ENCODE peak calls at places on chromosomes 16 and 17, in eight cellular contexts. G is fibroblast of lung, B is heart left ventricle, K is adrenal gland, J is body of pancreas, H is ovary, O is OCI-LY7, N is prostate gland. E is an unnamed sample. For H3K4me1, the result is how much of the 10 kb centered on the place peaks cover.

GRCh38 chr17:40355123-40355803 is 9.3 kb downstream of the GJD3 start:
- DNase-seq in G (peak), B (peak), K (peak), J (peak), H (peak), O (peak), N (peak), E (peak)

GRCh38 chr17:3845361-3845753 is 689 bp downstream of the NCBP3 start:
- DNase-seq in G (peak), B (no peak), K (peak), J (peak), H (no peak), O (peak), N (no peak), E (no peak)

GRCh38 chr17:51647873-51648272 is 387.5 kb downstream of the UTP18 start:
- DNase-seq in G (no peak), B (no peak), K (no peak), J (no peak), H (no peak), O (no peak), N (no peak), E (no peak)

GRCh38 chr17:55783684-55784245 is 32.9 kb downstream of the PCTP start:
- DNase-seq in G (peak), B (peak), K (no peak), J (peak), H (peak), O (no peak), N (no peak), E (no peak)

GRCh38 chr16:14071576-14072271 is 605 bp downstream of the MRTFB start:
- DNase-seq in G (no peak), B (peak), K (peak), J (no peak), H (no peak), O (peak), N (peak), E (no peak)

GRCh38 chr16:75152635-75153034 is 4.3 kb downstream of the ZFP1 start:
- DNase-seq in G (no peak), B (no peak), K (no peak), J (no peak), H (no peak), O (no peak), N (no peak), E (no peak)

GRCh38 chr17:31390426-31390747 is 1.1 kb upstream of the RAB11FIP4 start:
- DNase-seq in G (no peak), B (no peak), K (no peak), J (no peak), H (no peak), O (no peak), N (no peak), E (no peak)

GRCh38 chr16:67441289-67441753 is 10.4 kb downstream of the HSD11B2 start:
- DNase-seq in G (no peak), B (peak), K (no peak), J (peak), H (no peak), O (no peak), N (peak), E (no peak)

GRCh38 chr17:67434061-67434525 is 57.0 kb downstream of the PITPNC1 start:
- DNase-seq in G (no peak), B (peak), K (peak), J (peak), H (no peak), O (no peak), N (no peak), E (no peak)

GRCh38 chr16:75096730-75097129 is 19.9 kb downstream of the LDHD start:
- DNase-seq in G (no peak), B (no peak), K (no peak), J (peak), H (no peak), O (no peak), N (peak), E (peak)

GRCh38 chr16:4402439-4403132 is 13.8 kb downstream of the CORO7 start:
- DNase-seq in G (peak), B (peak), K (peak), J (peak), H (peak), O (peak), N (peak), E (peak)

DNA sequence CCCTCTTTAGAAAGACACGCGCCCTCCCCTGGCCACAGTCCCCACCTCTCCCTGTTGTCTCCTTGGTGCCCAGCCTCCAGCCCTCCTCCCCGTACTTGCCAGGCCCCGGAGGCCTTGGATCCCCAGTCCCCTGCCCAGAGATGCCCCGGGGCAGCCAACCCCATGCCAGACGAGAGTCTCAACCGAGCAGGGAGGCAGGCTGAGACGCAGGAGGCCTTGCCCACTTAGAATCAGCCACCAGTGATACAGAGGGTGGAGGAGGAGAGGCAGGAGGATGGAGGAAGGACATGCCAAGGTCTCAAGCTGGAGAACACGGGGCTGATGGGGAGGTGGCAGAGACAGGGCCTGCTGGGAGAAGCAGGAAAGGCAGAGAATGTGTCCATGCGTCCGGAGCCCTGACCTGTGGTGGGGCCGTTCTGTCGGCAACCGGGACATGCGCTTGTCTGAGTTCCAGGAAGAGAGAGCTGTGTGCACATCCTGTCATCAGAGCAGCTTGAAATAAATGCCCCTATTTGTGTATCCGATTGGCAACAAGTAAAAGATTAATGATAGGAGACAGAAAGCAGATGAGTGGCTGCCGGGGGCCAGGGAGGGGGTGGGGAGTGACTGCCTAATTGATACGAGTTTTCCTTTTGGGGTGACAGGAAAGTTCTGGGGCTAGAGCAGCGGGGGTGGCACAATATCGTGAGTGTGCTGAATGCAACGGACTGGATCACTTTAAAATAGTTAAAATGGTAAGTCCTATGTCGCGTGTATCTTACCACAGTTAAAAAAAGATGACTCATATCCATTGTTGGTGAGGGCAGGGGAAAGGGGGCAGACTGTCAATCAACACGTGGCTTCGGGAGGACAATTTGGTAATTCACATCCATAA is 44.7 kb upstream of the MEAK7 start:
- DNase-seq in G (no peak), B (peak), K (peak), J (no peak), H (no peak), O (no peak), N (no peak), E (no peak)
- TF ChIP-seq CTCF in G (no peak), B (no peak), K (no peak), J (no peak), H (no peak), O (no peak), N (no peak), E (no peak)

GRCh38 chr17:63833741-63834373 is 6.4 kb upstream of the FTSJ3 start:
- DNase-seq in G (no peak), B (no peak), K (no peak), J (no peak), H (no peak), O (no peak), N (no peak), E (no peak)
- H3K4me1 ChIP-seq in G (under half), B (under half), K (under half), J (under half), H (under half), O (under half), N (under half), E (under half)

DNA sequence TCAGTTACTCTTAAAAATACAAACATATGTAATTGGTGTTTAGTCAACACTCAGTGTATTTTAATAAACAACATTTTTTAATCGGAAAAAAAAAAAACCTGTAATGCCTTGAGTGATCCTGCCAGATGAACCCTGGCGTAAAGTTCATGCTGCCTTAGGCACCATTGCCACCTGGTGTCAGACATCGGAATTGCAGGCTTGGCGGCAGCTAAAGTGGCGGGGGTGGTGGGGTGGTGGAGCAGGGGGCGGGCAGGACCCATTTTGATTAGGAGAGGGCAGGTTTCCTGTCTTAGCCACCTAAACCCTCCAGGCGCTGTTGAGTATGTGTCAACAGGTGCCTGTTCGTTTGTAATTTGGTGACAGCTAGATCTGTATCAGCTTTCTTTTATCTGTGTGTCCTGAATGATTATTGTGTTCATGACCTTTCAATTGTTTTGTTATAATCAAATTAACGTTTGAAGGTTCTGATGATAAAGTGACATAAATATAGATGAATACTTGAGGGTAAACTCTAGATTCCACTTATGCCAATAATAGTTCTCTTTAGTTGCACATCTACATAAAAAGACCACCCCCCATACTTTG is 588.7 kb downstream of the CDH13 start:
- DNase-seq in G (peak), B (no peak), K (peak), J (peak), H (no peak), O (peak), N (no peak), E (peak)
- TF ChIP-seq CTCF in G (peak), B (peak), K (peak), J (peak), H (no peak), O (peak), N (peak), E (peak)

DNA sequence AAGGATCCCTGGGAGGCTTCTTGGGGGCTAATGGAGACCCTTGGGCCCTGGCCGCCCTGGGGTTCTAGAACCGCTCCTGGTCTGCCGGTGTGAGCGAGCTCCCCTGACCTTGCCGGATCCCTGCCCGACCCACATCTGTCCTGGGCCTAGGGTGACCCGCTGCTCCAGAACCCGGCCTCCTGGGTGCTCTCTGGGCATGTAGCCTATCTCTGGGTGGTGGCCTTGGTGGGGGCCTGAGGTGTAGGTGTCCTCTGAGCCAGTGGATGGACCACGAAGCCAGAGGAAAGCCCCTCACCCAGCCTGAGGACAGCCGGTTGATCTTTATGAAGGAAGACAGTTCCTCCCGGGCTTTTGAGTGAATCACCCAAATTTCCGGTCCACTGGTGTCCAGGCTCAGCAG is 10.7 kb upstream of the GSE1 start:
- DNase-seq in G (no peak), B (no peak), K (no peak), J (peak), H (no peak), O (no peak), N (no peak), E (no peak)
- H3K4me1 ChIP-seq in G (under half), B (under half), K (under half), J (half or more), H (under half), O (under half), N (under half), E (under half)

GRCh38 chr17:7651097-7651958 is 602 bp downstream of the ATP1B2 start:
- DNase-seq in G (no peak), B (peak), K (no peak), J (peak), H (peak), O (no peak), N (no peak), E (no peak)
- TF ChIP-seq CTCF in G (no peak), B (no peak), K (no peak), J (no peak), H (no peak), O (no peak), N (no peak), E (no peak)

DNA sequence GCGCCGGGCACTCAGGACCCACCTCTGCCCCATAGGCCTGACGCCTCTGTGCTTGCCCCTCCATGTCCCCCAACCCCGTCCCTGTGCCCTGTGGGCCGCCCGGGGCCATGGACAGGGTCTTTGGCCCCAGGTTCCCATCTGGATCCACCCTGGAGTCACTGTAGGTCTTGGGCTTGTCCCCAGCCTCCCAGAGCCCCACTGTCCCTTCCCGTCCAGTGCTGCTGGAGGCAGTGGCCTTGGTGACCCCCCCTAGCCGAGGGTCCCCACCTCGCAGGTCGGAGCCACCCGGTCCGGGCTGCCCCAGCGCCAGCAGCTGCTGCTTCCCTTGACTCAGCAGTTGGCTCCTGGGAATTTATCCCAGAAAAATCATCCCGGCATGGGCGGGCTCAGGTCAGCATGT is 49.3 kb downstream of the ZFPM1 start:
- DNase-seq in G (no peak), B (no peak), K (no peak), J (no peak), H (no peak), O (no peak), N (no peak), E (no peak)
- H3K4me1 ChIP-seq in G (under half), B (under half), K (under half), J (half or more), H (under half), O (under half), N (under half), E (half or more)

E was measured in Caco-2.